ENCODE peak calls at places on chromosome X, in seven cellular contexts. One of them, this sample, is unnamed.

GRCh38 chrX:137926090-137926489 is 360.2 kb downstream of the ZIC3 start:
- DNase-seq in retina: peak
- DNase-seq in glomerular endothelial cell: no peak
- DNase-seq in neural progenitor cell: peak
- DNase-seq in ovary: no peak
- DNase-seq in brain microvascular endothelial cell: no peak
- DNase-seq in Caco-2: no peak
- DNase-seq in this sample: no peak

GRCh38 chrX:21374994-21375794 is 976 bp downstream of the CNKSR2 start:
- DNase-seq in retina: peak
- DNase-seq in glomerular endothelial cell: no peak
- DNase-seq in neural progenitor cell: peak
- DNase-seq in ovary: peak
- DNase-seq in brain microvascular endothelial cell: no peak
- DNase-seq in Caco-2: no peak
- DNase-seq in this sample: no peak

GRCh38 chrX:39855748-39856129 is 242.0 kb downstream of the BCOR start:
- DNase-seq in retina: peak
- DNase-seq in glomerular endothelial cell: no peak
- DNase-seq in neural progenitor cell: no peak
- DNase-seq in ovary: no peak
- DNase-seq in brain microvascular endothelial cell: peak
- DNase-seq in Caco-2: no peak
- DNase-seq in this sample: peak

GRCh38 chrX:120457766-120458180 is 11.3 kb downstream of the LAMP2 start:
- DNase-seq in retina: no peak
- DNase-seq in glomerular endothelial cell: no peak
- DNase-seq in neural progenitor cell: no peak
- DNase-seq in ovary: no peak
- DNase-seq in brain microvascular endothelial cell: peak
- DNase-seq in Caco-2: no peak
- DNase-seq in this sample: no peak

GRCh38 chrX:16466640-16467432 is 183.1 kb upstream of the S100G start:
- DNase-seq in retina: no peak
- DNase-seq in glomerular endothelial cell: no peak
- DNase-seq in neural progenitor cell: no peak
- DNase-seq in ovary: no peak
- DNase-seq in brain microvascular endothelial cell: peak
- DNase-seq in Caco-2: no peak
- DNase-seq in this sample: no peak

GRCh38 chrX:48489296-48489695 is 13.3 kb downstream of the FTSJ1 start:
- DNase-seq in retina: no peak
- DNase-seq in glomerular endothelial cell: no peak
- DNase-seq in neural progenitor cell: no peak
- DNase-seq in ovary: no peak
- DNase-seq in brain microvascular endothelial cell: no peak
- DNase-seq in Caco-2: no peak
- DNase-seq in this sample: no peak

GRCh38 chrX:23634181-23634580 is 33.1 kb upstream of the PRDX4 start:
- DNase-seq in retina: no peak
- DNase-seq in glomerular endothelial cell: no peak
- DNase-seq in neural progenitor cell: no peak
- DNase-seq in ovary: no peak
- DNase-seq in brain microvascular endothelial cell: no peak
- DNase-seq in Caco-2: no peak
- DNase-seq in this sample: no peak

GRCh38 chrX:22889824-22890223 is 109.9 kb upstream of the DDX53 start:
- DNase-seq in retina: no peak
- DNase-seq in glomerular endothelial cell: peak
- DNase-seq in neural progenitor cell: no peak
- DNase-seq in ovary: no peak
- DNase-seq in brain microvascular endothelial cell: no peak
- DNase-seq in Caco-2: no peak
- DNase-seq in this sample: no peak

GRCh38 chrX:23554304-23554703 is 113.0 kb upstream of the PRDX4 start:
- DNase-seq in retina: peak
- DNase-seq in glomerular endothelial cell: peak
- DNase-seq in neural progenitor cell: peak
- DNase-seq in ovary: no peak
- DNase-seq in brain microvascular endothelial cell: peak
- DNase-seq in Caco-2: no peak
- DNase-seq in this sample: no peak

GRCh38 chrX:123884809-123885408 is 25.1 kb downstream of the XIAP start:
- DNase-seq in retina: peak
- DNase-seq in glomerular endothelial cell: no peak
- DNase-seq in neural progenitor cell: peak
- DNase-seq in ovary: no peak
- DNase-seq in brain microvascular endothelial cell: peak
- DNase-seq in Caco-2: no peak
- DNase-seq in this sample: peak

GRCh38 chrX:149312936-149313432 is 192.1 kb downstream of the IDS start:
- DNase-seq in retina: no peak
- DNase-seq in glomerular endothelial cell: no peak
- DNase-seq in neural progenitor cell: no peak
- DNase-seq in ovary: no peak
- DNase-seq in brain microvascular endothelial cell: no peak
- DNase-seq in Caco-2: no peak
- DNase-seq in this sample: no peak

GRCh38 chrX:154096140-154097002 is 1.1 kb downstream of the MECP2 start:
- DNase-seq in retina: peak
- DNase-seq in glomerular endothelial cell: no peak
- DNase-seq in neural progenitor cell: peak
- DNase-seq in ovary: peak
- DNase-seq in brain microvascular endothelial cell: no peak
- DNase-seq in Caco-2: peak
- DNase-seq in this sample: no peak

GRCh38 chrX:22922961-22923360 is 76.8 kb upstream of the DDX53 start:
- DNase-seq in retina: no peak
- DNase-seq in glomerular endothelial cell: no peak
- DNase-seq in neural progenitor cell: no peak
- DNase-seq in ovary: no peak
- DNase-seq in brain microvascular endothelial cell: peak
- DNase-seq in Caco-2: no peak
- DNase-seq in this sample: no peak

GRCh38 chrX:1389181-1389992 is 2.5 kb downstream of the SLC25A6 start:
- DNase-seq in retina: no peak
- DNase-seq in glomerular endothelial cell: no peak
- DNase-seq in neural progenitor cell: no peak
- DNase-seq in ovary: peak
- DNase-seq in brain microvascular endothelial cell: no peak
- DNase-seq in Caco-2: peak
- DNase-seq in this sample: no peak

GRCh38 chrX:57516491-57516890 is 75.3 kb upstream of the ZXDB start:
- DNase-seq in retina: no peak
- DNase-seq in glomerular endothelial cell: no peak
- DNase-seq in neural progenitor cell: no peak
- DNase-seq in ovary: no peak
- DNase-seq in brain microvascular endothelial cell: no peak
- DNase-seq in Caco-2: no peak
- DNase-seq in this sample: no peak